ENCODE peak calls at places on chromosomes 11 and 22, in nine cellular contexts. R is AG04450, Q is A549, D is iPS DF 6.9, X is lower lobe of right lung, Y is lung, J is left lung, G is tibial nerve, Z is neural progenitor cell. F is an unnamed sample. For H3K9me3, the result is how much of the 10 kb centered on the place peaks cover.

GRCh38 chr11:131038597-131038996 is 122.3 kb upstream of the SNX19 start:
- DNase-seq in R (no peak), Q (no peak), D (no peak), X (no peak), Y (no peak), J (no peak), G (no peak), Z (peak), F (no peak)

GRCh38 chr11:129732926-129733325 is 82.7 kb upstream of the TMEM45B start:
- DNase-seq in R (no peak), Q (no peak), D (no peak), X (no peak), Y (no peak), J (no peak), G (no peak), Z (no peak), F (no peak)

GRCh38 chr11:76824083-76824939 is 36.4 kb upstream of the ACER3 start:
- DNase-seq in R (no peak), Q (no peak), D (no peak), X (no peak), Y (no peak), J (no peak), G (no peak), Z (no peak), F (no peak)

GRCh38 chr11:96827164-96827563 is 437.4 kb downstream of the JRKL start:
- DNase-seq in R (no peak), Q (no peak), D (no peak), X (no peak), Y (no peak), J (no peak), G (no peak), Z (peak), F (no peak)

GRCh38 chr11:35136311-35136710 is 2.7 kb upstream of the CD44 start:
- DNase-seq in R (no peak), Q (no peak), D (no peak), X (no peak), Y (no peak), J (no peak), G (no peak), Z (no peak), F (no peak)

GRCh38 chr11:119284344-119285157 is 32.4 kb downstream of the MCAM start:
- DNase-seq in R (no peak), Q (peak), D (peak), X (no peak), Y (no peak), J (no peak), G (no peak), Z (peak), F (no peak)

GRCh38 chr22:36286096-36286957 is 33.4 kb downstream of the APOL1 start:
- DNase-seq in R (peak), Q (peak), D (peak), X (peak), Y (peak), J (peak), G (peak), Z (peak), F (peak)

GRCh38 chr22:44444341-44445306 is 53.4 kb downstream of the RTL6 start:
- DNase-seq in R (no peak), Q (no peak), D (no peak), X (no peak), Y (no peak), J (no peak), G (no peak), Z (peak), F (no peak)

GRCh38 chr11:18700872-18701271 is 2.3 kb downstream of the TMEM86A start:
- DNase-seq in R (no peak), Q (no peak), D (no peak), X (no peak), Y (no peak), J (no peak), G (no peak), Z (no peak), F (no peak)

GRCh38 chr11:15710593-15711260 is 596.0 kb downstream of the INSC start:
- DNase-seq in R (no peak), Q (no peak), D (no peak), X (no peak), Y (no peak), J (no peak), G (no peak), Z (peak), F (no peak)

GRCh38 chr11:2750601-2751522 is 51.1 kb upstream of the KCNQ1OT1 start:
- DNase-seq in R (no peak), Q (no peak), D (no peak), X (peak), Y (no peak), J (peak), G (no peak), Z (peak), F (no peak)

GRCh38 chr22:41917906-41918791 is 3.3 kb upstream of the SHISA8 start:
- DNase-seq in R (no peak), Q (no peak), D (no peak), X (peak), Y (no peak), J (no peak), G (peak), Z (no peak), F (no peak)

GRCh38 chr11:76067099-76067498 is 139.2 kb downstream of the WNT11 start:
- DNase-seq in R (no peak), Q (no peak), D (no peak), X (no peak), Y (no peak), J (no peak), G (no peak), Z (no peak), F (no peak)

GRCh38 chr11:108025387-108026080 is 16.8 kb downstream of the CUL5 start:
- DNase-seq in R (no peak), Q (no peak), D (no peak), X (no peak), Y (no peak), J (no peak), G (no peak), Z (no peak), F (no peak)

GRCh38 chr11:96306933-96307747 is 35.9 kb downstream of the MAML2 start:
- DNase-seq in R (peak), Q (peak), D (no peak), X (peak), Y (peak), J (no peak), G (peak), Z (peak), F (peak)

GRCh38 chr11:9859491-9860305 is 195.8 kb downstream of the SWAP70 start:
- DNase-seq in R (no peak), Q (no peak), D (no peak), X (no peak), Y (no peak), J (no peak), G (no peak), Z (no peak), F (no peak)

GRCh38 chr11:71309611-71310010 is 57.2 kb upstream of the SHANK2 start:
- DNase-seq in R (no peak), Q (no peak), D (no peak), X (no peak), Y (no peak), J (no peak), G (no peak), Z (no peak), F (no peak)

GRCh38 chr11:66113132-66113856 is 43.2 kb downstream of the PACS1 start:
- DNase-seq in R (no peak), Q (peak), D (no peak), X (no peak), Y (no peak), J (no peak), G (no peak), Z (no peak), F (no peak)

GRCh38 chr11:62071408-62071807 is 52.4 kb upstream of the INCENP start:
- DNase-seq in R (no peak), Q (no peak), D (no peak), X (no peak), Y (no peak), J (no peak), G (no peak), Z (no peak), F (no peak)

GRCh38 chr11:33021937-33022336 is 6.3 kb downstream of the DEPDC7 start:
- DNase-seq in R (no peak), Q (no peak), D (no peak), X (no peak), Y (no peak), J (no peak), G (no peak), Z (no peak), F (no peak)

GRCh38 chr11:3169952-3170755 is 5.0 kb upstream of the OSBPL5 start:
- DNase-seq in R (no peak), Q (no peak), D (no peak), X (peak), Y (no peak), J (peak), G (no peak), Z (no peak), F (no peak)

GRCh38 chr11:106854429-106854828 is 163.8 kb downstream of the GUCY1A2 start:
- DNase-seq in R (no peak), Q (no peak), D (no peak), X (no peak), Y (no peak), J (peak), G (no peak), Z (no peak), F (no peak)

GRCh38 chr11:109422755-109423113 is 744 bp downstream of the C11orf87 start:
- DNase-seq in R (no peak), Q (no peak), D (no peak), X (no peak), Y (no peak), J (peak), G (no peak), Z (peak), F (no peak)

GRCh38 chr11:7523416-7524210 is 9.8 kb downstream of the PPFIBP2 start:
- DNase-seq in R (no peak), Q (no peak), D (no peak), X (no peak), Y (no peak), J (no peak), G (no peak), Z (no peak), F (no peak)

GRCh38 chr11:88555829-88556202 is 218.3 kb upstream of the CTSC start:
- DNase-seq in R (no peak), Q (no peak), D (no peak), X (no peak), Y (no peak), J (no peak), G (no peak), Z (no peak), F (no peak)

GRCh38 chr11:126746443-126746842 is 254.1 kb downstream of the KIRREL3 start:
- DNase-seq in R (no peak), Q (no peak), D (no peak), X (no peak), Y (no peak), J (no peak), G (no peak), Z (no peak), F (no peak)

GRCh38 chr22:35231585-35232084 is 25.7 kb upstream of the HMGXB4 start:
- DNase-seq in R (peak), Q (peak), D (peak), X (peak), Y (peak), J (peak), G (peak), Z (peak), F (peak)

GRCh38 chr11:130031056-130031455 is 28.4 kb upstream of the PRDM10 start:
- DNase-seq in R (no peak), Q (no peak), D (no peak), X (no peak), Y (no peak), J (no peak), G (no peak), Z (no peak), F (no peak)

GRCh38 chr11:45025716-45026492 is 75.2 kb upstream of the TP53I11 start:
- DNase-seq in R (no peak), Q (no peak), D (no peak), X (no peak), Y (no peak), J (no peak), G (peak), Z (no peak), F (no peak)

GRCh38 chr11:86244063-86244521 is 461 bp upstream of the EED start:
- DNase-seq in R (peak), Q (peak), D (no peak), X (peak), Y (peak), J (peak), G (peak), Z (peak), F (peak)

GRCh38 chr11:727859-728748 is 19.2 kb upstream of the TALDO1 start:
- DNase-seq in R (no peak), Q (peak), D (no peak), X (peak), Y (peak), J (peak), G (peak), Z (peak), F (peak)

GRCh38 chr11:727281-727701 is 20.0 kb upstream of the TALDO1 start:
- DNase-seq in R (no peak), Q (no peak), D (no peak), X (no peak), Y (no peak), J (no peak), G (no peak), Z (no peak), F (no peak)

GRCh38 chr11:724733-725386 is 18.8 kb downstream of the EPS8L2 start:
- DNase-seq in R (no peak), Q (no peak), D (no peak), X (no peak), Y (no peak), J (no peak), G (no peak), Z (no peak), F (no peak)

GRCh38 chr11:725624-726202 is 19.7 kb downstream of the EPS8L2 start:
- DNase-seq in R (no peak), Q (no peak), D (no peak), X (no peak), Y (no peak), J (no peak), G (no peak), Z (peak), F (no peak)

GRCh38 chr11:726278-726915 is 20.4 kb downstream of the EPS8L2 start:
- DNase-seq in R (no peak), Q (no peak), D (no peak), X (peak), Y (peak), J (peak), G (no peak), Z (peak), F (peak)
- H3K4me3 ChIP-seq in R (no peak), Q (no peak), D (peak), X (peak), Y (no peak), J (peak), G (no peak), Z (peak), F (no peak)

GRCh38 chr22:26433805-26434204 is 4.7 kb downstream of the ASPHD2 start:
- DNase-seq in R (no peak), Q (no peak), D (no peak), X (no peak), Y (no peak), J (no peak), G (no peak), Z (no peak), F (no peak)
- H3K9me3 ChIP-seq in R (under half), Q (under half), D (under half), X (under half), Y (under half), J (under half), G (under half), Z (under half), F (under half)

DNA sequence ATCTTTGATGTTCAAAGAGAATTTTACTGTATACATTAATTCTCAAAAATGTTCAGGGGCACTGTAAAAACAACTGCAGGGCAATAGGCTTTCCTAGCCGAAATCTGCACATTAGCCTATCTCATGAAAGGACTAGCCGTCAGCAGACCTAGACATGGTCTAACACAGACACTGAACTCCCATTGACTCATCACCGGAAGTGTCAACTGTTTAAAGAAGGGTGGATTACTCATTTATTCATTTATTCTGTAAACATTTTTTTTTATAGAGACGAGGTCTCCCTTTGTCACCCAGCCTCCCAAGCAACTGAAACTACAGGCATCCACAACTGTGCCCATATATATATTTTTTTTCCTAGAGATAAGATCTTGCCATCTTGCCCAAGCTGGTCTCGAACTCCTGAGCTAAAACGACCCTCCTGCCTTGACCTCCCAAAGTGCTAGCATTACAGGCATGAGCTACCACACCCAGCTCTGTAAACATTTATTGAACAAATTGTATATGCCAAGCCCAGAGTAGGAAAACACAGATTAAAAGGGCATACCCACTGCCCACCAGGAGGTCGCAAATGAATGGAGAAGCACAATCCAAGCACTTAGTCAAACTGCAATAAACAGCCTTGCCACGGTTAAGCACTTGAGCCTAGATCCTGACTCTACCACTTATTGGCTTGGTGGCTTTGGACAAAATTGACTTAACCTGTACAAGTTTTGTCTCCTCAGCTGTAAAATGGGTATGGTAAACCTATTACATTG is 26.6 kb downstream of the RAB30 start:
- DNase-seq in R (peak), Q (peak), D (no peak), X (no peak), Y (no peak), J (no peak), G (no peak), Z (no peak), F (no peak)
- H3K4me3 ChIP-seq in R (no peak), Q (no peak), D (no peak), X (no peak), Y (no peak), J (no peak), G (no peak), Z (no peak), F (no peak)

GRCh38 chr22:50299724-50300619 is 7.5 kb downstream of the PLXNB2 start:
- DNase-seq in R (no peak), Q (no peak), D (no peak), X (no peak), Y (no peak), J (no peak), G (no peak), Z (peak), F (no peak)
- H3K9me3 ChIP-seq in R (under half), Q (under half), D (under half), X (under half), Y (under half), J (under half), G (under half), Z (under half), F (under half)

GRCh38 chr11:14635559-14635958 is 8.0 kb upstream of the PDE3B start:
- DNase-seq in R (no peak), Q (no peak), D (no peak), X (no peak), Y (no peak), J (no peak), G (no peak), Z (no peak), F (no peak)
- H3K4me3 ChIP-seq in R (no peak), Q (no peak), D (no peak), X (no peak), Y (no peak), J (no peak), G (no peak), Z (no peak), F (no peak)

GRCh38 chr11:54946429-54946828 is 239.8 kb downstream of the OR4A5 start:
- DNase-seq in R (no peak), Q (no peak), D (no peak), X (no peak), Y (no peak), J (no peak), G (no peak), Z (no peak), F (no peak)

GRCh38 chr11:54944211-54944610 is 237.6 kb downstream of the OR4A5 start:
- DNase-seq in R (no peak), Q (no peak), D (no peak), X (no peak), Y (no peak), J (no peak), G (no peak), Z (no peak), F (no peak)
- H3K9me3 ChIP-seq in R (under half), Q (under half), D (under half), X (half or more), Y (under half), J (under half), G (under half), Z (half or more), F (under half)

DNA sequence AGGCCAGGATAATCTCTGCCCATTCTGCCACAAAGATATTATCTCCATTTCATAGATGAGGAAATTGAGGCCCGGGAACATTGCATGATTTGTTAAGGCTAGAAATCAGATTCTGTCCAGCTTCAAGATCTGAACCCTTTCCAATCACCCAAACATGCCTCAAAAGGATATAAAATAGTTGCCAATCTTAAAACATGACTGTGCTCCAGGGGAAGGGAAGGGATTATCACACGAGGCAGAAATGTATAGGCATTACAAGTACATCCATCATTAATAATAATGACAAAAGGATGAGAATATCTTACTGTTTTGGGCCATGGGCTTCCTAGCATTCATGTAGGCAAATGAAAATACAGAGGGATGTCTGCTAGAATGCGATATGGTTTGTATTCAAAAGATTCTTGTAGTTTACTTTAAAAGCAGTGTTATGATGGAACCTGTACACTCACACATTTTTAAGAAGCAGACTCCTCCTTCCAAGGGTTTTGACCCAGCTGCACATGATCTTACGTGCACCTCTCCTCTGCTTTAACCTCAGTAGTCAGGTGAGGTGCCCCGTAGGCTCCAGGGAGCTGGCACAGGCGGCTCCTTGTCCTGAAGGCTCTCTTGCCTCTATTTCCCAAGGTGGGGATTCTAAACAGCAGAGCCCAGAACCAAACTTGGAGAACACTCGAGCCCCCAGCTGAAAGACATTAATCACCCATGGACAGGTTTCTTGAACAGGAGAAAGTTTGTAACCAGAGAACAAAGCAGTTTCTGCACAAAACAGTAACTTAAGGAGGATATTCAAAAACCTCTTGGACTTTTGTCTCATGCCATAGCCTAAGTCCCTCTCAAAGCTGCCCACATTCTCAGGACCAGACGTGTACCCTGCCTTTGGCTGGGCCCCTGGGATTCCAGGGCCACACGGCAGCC is 36.0 kb downstream of the PARVA start:
- DNase-seq in R (no peak), Q (no peak), D (no peak), X (no peak), Y (no peak), J (no peak), G (no peak), Z (no peak), F (no peak)
- H3K4me3 ChIP-seq in R (no peak), Q (no peak), D (no peak), X (no peak), Y (no peak), J (no peak), G (no peak), Z (no peak), F (no peak)

DNA sequence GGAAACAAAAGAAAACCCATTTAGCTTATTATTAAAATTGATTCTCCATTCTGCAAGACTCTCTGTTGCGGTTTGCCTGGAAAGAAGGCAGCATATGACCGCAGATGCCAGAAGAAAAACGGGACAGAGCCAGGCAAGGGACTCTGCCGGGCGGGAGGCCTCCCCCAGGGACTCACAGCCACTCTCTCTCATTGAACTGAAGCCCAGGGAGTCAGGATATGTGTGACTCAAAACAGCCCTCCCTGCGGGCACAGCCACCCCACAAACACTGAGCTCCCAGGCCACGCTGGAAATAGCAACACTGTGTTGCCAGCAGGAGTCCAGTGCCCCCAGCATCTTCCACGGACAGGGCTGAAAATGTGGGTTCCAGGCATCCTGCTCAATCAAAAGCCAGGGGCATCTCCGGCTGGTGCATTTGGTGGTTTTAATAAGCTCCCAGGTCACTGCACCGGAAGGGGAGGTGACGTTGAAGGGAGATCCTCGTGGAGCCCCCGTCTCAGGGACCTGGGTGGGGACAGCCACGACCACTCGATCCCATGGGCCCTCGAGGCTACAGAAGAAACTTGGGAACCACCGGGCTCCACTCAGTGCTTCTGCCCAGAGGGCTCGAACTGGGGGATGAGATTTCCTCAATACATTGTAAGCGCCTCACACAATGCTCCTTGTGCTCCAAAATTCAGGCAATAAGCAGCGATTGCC is 624.5 kb downstream of the TBC1D22A start:
- DNase-seq in R (no peak), Q (no peak), D (no peak), X (no peak), Y (no peak), J (peak), G (no peak), Z (no peak), F (no peak)
- H3K9me3 ChIP-seq in R (under half), Q (under half), D (under half), X (under half), Y (under half), J (under half), G (under half), Z (under half), F (under half)